ENCODE peak calls at places on chromosomes 1 and 21, in seven cellular contexts. A is choroid plexus epithelial cell; P is colonic mucosa; J is astrocyte of the spinal cord; T is neural crest cell; K is CD8-positive, alpha-beta T cell; R is HFF-Myc. O is an unnamed sample.

GRCh38 chr1:109895720-109896504 is 14.7 kb upstream of the CSF1 start:
- DNase-seq in A (peak), P (no peak), J (peak), T (peak), K (no peak), R (no peak), O (no peak)

GRCh38 chr1:153260980-153261792 is 1.7 kb downstream of the LORICRIN start:
- DNase-seq in A (peak), P (no peak), J (peak), T (peak), K (peak), R (no peak), O (peak)

GRCh38 chr1:18109058-18109755 is 1.6 kb downstream of the IGSF21 start:
- DNase-seq in A (no peak), P (peak), J (no peak), T (no peak), K (no peak), R (no peak), O (no peak)

GRCh38 chr21:41504030-41504429 is 3.9 kb downstream of the TMPRSS2 start:
- DNase-seq in A (no peak), P (no peak), J (no peak), T (no peak), K (no peak), R (no peak), O (no peak)

GRCh38 chr1:4139646-4140045 is 239.6 kb upstream of the C1orf174 start:
- DNase-seq in A (no peak), P (no peak), J (no peak), T (no peak), K (no peak), R (no peak), O (no peak)

GRCh38 chr21:45390831-45391742 is 13.9 kb upstream of the COL18A1 start:
- DNase-seq in A (no peak), P (no peak), J (no peak), T (no peak), K (no peak), R (no peak), O (peak)

GRCh38 chr1:36852586-36852985 is 181.7 kb downstream of the GRIK3 start:
- DNase-seq in A (no peak), P (no peak), J (no peak), T (no peak), K (no peak), R (no peak), O (no peak)

GRCh38 chr1:170807432-170807831 is 127.9 kb upstream of the MROH9 start:
- DNase-seq in A (peak), P (no peak), J (peak), T (no peak), K (no peak), R (no peak), O (no peak)

GRCh38 chr1:111758373-111758772 is 2.7 kb downstream of the DDX20 start:
- DNase-seq in A (peak), P (no peak), J (no peak), T (no peak), K (no peak), R (no peak), O (no peak)

GRCh38 chr1:233514946-233515391 is 98.9 kb upstream of the KCNK1 start:
- DNase-seq in A (no peak), P (no peak), J (no peak), T (no peak), K (no peak), R (no peak), O (no peak)

GRCh38 chr1:33768106-33768505 is 95.8 kb upstream of the HMGB4 start:
- DNase-seq in A (no peak), P (no peak), J (no peak), T (no peak), K (no peak), R (no peak), O (no peak)

GRCh38 chr21:34029724-34030528 is 43.5 kb upstream of the MRPS6 start:
- DNase-seq in A (peak), P (peak), J (peak), T (peak), K (peak), R (peak), O (no peak)

GRCh38 chr1:162912061-162912667 is 51.2 kb upstream of the CCDC190 start:
- DNase-seq in A (no peak), P (no peak), J (no peak), T (no peak), K (no peak), R (no peak), O (no peak)

GRCh38 chr1:240099748-240100147 is 8.1 kb downstream of the FMN2 start:
- DNase-seq in A (no peak), P (no peak), J (no peak), T (no peak), K (no peak), R (no peak), O (no peak)

GRCh38 chr1:211517006-211517405 is 25.0 kb upstream of the RD3 start:
- DNase-seq in A (no peak), P (peak), J (no peak), T (no peak), K (no peak), R (no peak), O (no peak)

GRCh38 chr1:3027611-3028371 is 6.5 kb downstream of the ACTRT2 start:
- DNase-seq in A (no peak), P (no peak), J (no peak), T (no peak), K (no peak), R (no peak), O (peak)

GRCh38 chr1:160997323-160998038 is 23.5 kb downstream of the F11R start:
- DNase-seq in A (peak), P (peak), J (peak), T (peak), K (peak), R (peak), O (no peak)

GRCh38 chr1:151284013-151284577 is 2.0 kb downstream of the ZNF687 start:
- DNase-seq in A (no peak), P (no peak), J (no peak), T (no peak), K (no peak), R (no peak), O (no peak)

GRCh38 chr1:222068101-222068500 is 326.2 kb upstream of the DUSP10 start:
- DNase-seq in A (no peak), P (no peak), J (no peak), T (no peak), K (no peak), R (no peak), O (no peak)

GRCh38 chr21:39197448-39197847 is 14.2 kb upstream of the PSMG1 start:
- DNase-seq in A (no peak), P (no peak), J (no peak), T (no peak), K (no peak), R (no peak), O (no peak)

GRCh38 chr1:18539171-18539570 is 58.4 kb downstream of the KLHDC7A start:
- DNase-seq in A (no peak), P (no peak), J (no peak), T (no peak), K (no peak), R (no peak), O (peak)

DNA sequence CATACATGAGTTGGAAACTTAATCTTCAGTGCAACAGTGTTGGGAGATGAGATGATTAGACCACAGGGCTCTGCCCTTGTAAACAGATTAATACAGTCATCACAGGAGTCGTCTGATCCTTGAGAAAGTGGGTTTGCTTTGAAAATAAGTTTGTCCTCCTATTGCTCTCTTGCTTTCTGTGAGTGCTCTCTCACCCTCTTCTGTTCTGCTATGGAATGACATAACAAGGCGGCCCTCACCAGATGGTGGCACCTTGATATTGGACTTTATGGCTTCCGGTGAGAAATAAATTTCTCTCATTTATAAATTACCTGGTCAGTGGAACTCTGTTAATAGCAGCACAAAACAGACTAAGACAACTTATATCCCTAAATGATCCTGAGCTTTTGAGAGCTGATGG is 353.6 kb downstream of the BRINP3 start:
- DNase-seq in A (peak), P (no peak), J (no peak), T (no peak), K (no peak), R (no peak), O (no peak)
- TF ChIP-seq CTCF in A (peak), P (no peak), J (no peak), T (peak), K (no peak), R (no peak), O (no peak)

GRCh38 chr1:176932114-176933104 is 232.1 kb downstream of the ASTN1 start:
- DNase-seq in A (no peak), P (no peak), J (no peak), T (no peak), K (no peak), R (no peak), O (no peak)
- TF ChIP-seq CTCF in A (no peak), P (no peak), J (no peak), T (no peak), K (no peak), R (no peak), O (no peak)

DNA sequence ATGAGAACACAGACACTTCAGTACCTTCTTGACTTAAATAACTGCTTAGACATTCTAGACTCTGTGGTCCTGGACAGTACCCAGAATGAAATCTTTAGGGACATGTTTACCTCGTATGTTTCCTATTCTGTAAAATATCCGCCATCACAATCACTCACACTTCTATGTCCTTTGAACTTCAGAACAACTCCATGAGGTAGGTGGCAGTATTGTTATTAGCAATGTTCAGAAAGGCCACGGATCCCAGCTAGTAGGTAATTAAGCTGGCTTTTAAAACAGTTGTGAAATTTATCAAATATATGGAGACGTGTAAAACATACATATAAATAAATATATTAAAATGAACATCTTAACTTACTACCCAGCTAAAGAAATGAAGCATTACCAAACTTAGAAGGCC is 83.4 kb downstream of the CACHD1 start:
- DNase-seq in A (no peak), P (no peak), J (no peak), T (no peak), K (no peak), R (no peak), O (no peak)
- TF ChIP-seq CTCF in A (no peak), P (no peak), J (no peak), T (no peak), K (no peak), R (no peak), O (no peak)

DNA sequence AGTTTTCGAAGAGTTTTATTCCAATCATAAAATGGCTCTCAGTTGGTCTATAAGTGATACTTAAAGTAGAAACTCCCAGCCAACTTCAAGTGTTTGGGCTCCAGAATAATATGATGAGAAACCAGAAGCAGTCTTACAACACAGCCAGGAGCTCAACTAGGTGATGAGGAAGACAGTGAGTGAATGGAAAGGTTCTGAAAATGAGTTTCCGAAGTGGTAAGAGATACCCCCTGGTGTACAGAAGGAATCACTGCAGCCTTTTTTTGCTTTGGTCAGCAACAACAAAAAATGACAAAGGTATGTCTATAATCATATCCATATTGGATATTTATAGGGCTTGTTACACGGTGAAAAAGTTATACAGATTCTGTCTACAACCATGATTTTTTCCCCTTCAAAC is 16.5 kb downstream of the KRTAP19-1 start:
- DNase-seq in A (peak), P (no peak), J (no peak), T (no peak), K (no peak), R (no peak), O (no peak)
- TF ChIP-seq CTCF in A (peak), P (no peak), J (peak), T (peak), K (no peak), R (peak), O (peak)

GRCh38 chr1:117599286-117599685 is 6.6 kb upstream of the TENT5C start:
- DNase-seq in A (no peak), P (no peak), J (no peak), T (no peak), K (no peak), R (no peak), O (no peak)

GRCh38 chr1:117598489-117598888 is 7.4 kb upstream of the TENT5C start:
- DNase-seq in A (no peak), P (no peak), J (no peak), T (no peak), K (no peak), R (no peak), O (no peak)

GRCh38 chr1:117599822-117600221 is 6.0 kb upstream of the TENT5C start:
- DNase-seq in A (no peak), P (no peak), J (no peak), T (no peak), K (no peak), R (no peak), O (peak)

GRCh38 chr1:117592155-117592554 is 13.7 kb upstream of the TENT5C start:
- DNase-seq in A (no peak), P (peak), J (no peak), T (no peak), K (no peak), R (no peak), O (no peak)

GRCh38 chr1:117595993-117596720 is 9.7 kb upstream of the TENT5C start:
- DNase-seq in A (no peak), P (no peak), J (no peak), T (no peak), K (no peak), R (no peak), O (no peak)
- TF ChIP-seq CTCF in A (no peak), P (no peak), J (no peak), T (no peak), K (no peak), R (no peak), O (no peak)

GRCh38 chr1:116360435-116361173 is 12.4 kb upstream of the ATP1A1 start:
- DNase-seq in A (peak), P (no peak), J (no peak), T (no peak), K (no peak), R (no peak), O (no peak)
- TF ChIP-seq CTCF in A (no peak), P (no peak), J (peak), T (peak), K (no peak), R (no peak), O (peak)